ENCODE peak calls at places on chromosomes 7 and 10, in eight cellular contexts. A, P, T, G, V, F, M and U are unnamed samples.
A peak's percentile ranks its signal among the peaks of the same experiment; 100 is the strongest.

GRCh38 chr10:25245171-25245570 is 70.4 kb downstream of the GPR158 start:
- DNase-seq in A (no peak), P (no peak), T (no peak), G (no peak), V (no peak), F (no peak), M (no peak), U (no peak)

GRCh38 chr10:87771871-87772500 is 46.0 kb downstream of the ATAD1 start:
- DNase-seq in A (peak; percentile 69), P (no peak), T (peak; percentile 8), G (no peak), V (no peak), F (peak; percentile 57), M (peak; percentile 19), U (no peak)

GRCh38 chr7:129351320-129351719 is 82.9 kb upstream of the STRIP2 start:
- DNase-seq in A (no peak), P (no peak), T (no peak), G (no peak), V (no peak), F (no peak), M (no peak), U (no peak)

GRCh38 chr7:778271-778967 is 51.3 kb upstream of the PRKAR1B start:
- DNase-seq in A (no peak), P (no peak), T (no peak), G (no peak), V (no peak), F (peak; percentile 26), M (no peak), U (no peak)

GRCh38 chr10:20494474-20494873 is 402.6 kb downstream of the NEBL start:
- DNase-seq in A (no peak), P (no peak), T (no peak), G (no peak), V (no peak), F (no peak), M (no peak), U (no peak)

GRCh38 chr10:32582946-32583345 is 137.0 kb downstream of the CCDC7 start:
- DNase-seq in A (no peak), P (no peak), T (no peak), G (no peak), V (no peak), F (no peak), M (no peak), U (no peak)

GRCh38 chr7:2445047-2445446 is 31.2 kb downstream of the GRIFIN start:
- DNase-seq in A (no peak), P (no peak), T (peak; percentile 8), G (no peak), V (no peak), F (no peak), M (no peak), U (no peak)

GRCh38 chr7:110852156-110852858 is 238.6 kb upstream of the LRRN3 start:
- DNase-seq in A (no peak), P (no peak), T (no peak), G (no peak), V (no peak), F (no peak), M (no peak), U (no peak)

GRCh38 chr10:76066457-76066856 is 635.0 kb downstream of the LRMDA start:
- DNase-seq in A (no peak), P (no peak), T (no peak), G (no peak), V (no peak), F (no peak), M (no peak), U (no peak)

GRCh38 chr7:129769866-129770808 is 158.6 kb downstream of the NRF1 start:
- DNase-seq in A (no peak), P (no peak), T (no peak), G (no peak), V (no peak), F (no peak), M (no peak), U (no peak)

GRCh38 chr10:4108693-4109092 is 323.7 kb upstream of the KLF6 start:
- DNase-seq in A (no peak), P (no peak), T (no peak), G (no peak), V (no peak), F (peak; percentile 64), M (no peak), U (no peak)

GRCh38 chr10:31808258-31809218 is 120.1 kb downstream of the ARHGAP12 start:
- DNase-seq in A (peak; percentile 47), P (peak; percentile 6), T (peak; percentile 5), G (no peak), V (peak; percentile 49), F (peak; percentile 81), M (peak; percentile 21), U (no peak)

GRCh38 chr10:29869593-29869992 is 189.8 kb downstream of the JCAD start:
- DNase-seq in A (no peak), P (no peak), T (no peak), G (no peak), V (no peak), F (no peak), M (no peak), U (no peak)

GRCh38 chr10:120422459-120422858 is 34.6 kb upstream of the PLPP4 start:
- DNase-seq in A (no peak), P (no peak), T (no peak), G (no peak), V (no peak), F (peak; percentile 55), M (no peak), U (no peak)

GRCh38 chr7:15947749-15948148 is 261.3 kb upstream of the MEOX2 start:
- DNase-seq in A (no peak), P (no peak), T (no peak), G (no peak), V (no peak), F (no peak), M (no peak), U (no peak)

GRCh38 chr7:65554-65953 is 126.8 kb upstream of the FAM20C start:
- DNase-seq in A (no peak), P (no peak), T (no peak), G (no peak), V (no peak), F (no peak), M (no peak), U (no peak)

GRCh38 chr10:36182059-36182654 is 540.1 kb upstream of the FZD8 start:
- DNase-seq in A (no peak), P (no peak), T (no peak), G (no peak), V (no peak), F (peak; percentile 32), M (no peak), U (no peak)

GRCh38 chr10:132648072-132648855 is 110.7 kb downstream of the INPP5A start:
- DNase-seq in A (no peak), P (no peak), T (no peak), G (no peak), V (no peak), F (no peak), M (no peak), U (no peak)

GRCh38 chr7:100803398-100804161 is 23.7 kb downstream of the EPHB4 start:
- DNase-seq in A (peak; percentile 87), P (no peak), T (peak; percentile 86), G (peak; percentile 63), V (peak; percentile 56), F (peak; percentile 65), M (peak; percentile 17), U (no peak)

GRCh38 chr10:97705006-97705670 is 8.4 kb upstream of the MARVELD1 start:
- DNase-seq in A (no peak), P (no peak), T (no peak), G (no peak), V (no peak), F (no peak), M (no peak), U (no peak)
- TF ChIP-seq EZH2 in A (no peak), P (no peak), T (no peak), G (no peak), V (no peak), F (no peak), M (no peak), U (no peak)

DNA sequence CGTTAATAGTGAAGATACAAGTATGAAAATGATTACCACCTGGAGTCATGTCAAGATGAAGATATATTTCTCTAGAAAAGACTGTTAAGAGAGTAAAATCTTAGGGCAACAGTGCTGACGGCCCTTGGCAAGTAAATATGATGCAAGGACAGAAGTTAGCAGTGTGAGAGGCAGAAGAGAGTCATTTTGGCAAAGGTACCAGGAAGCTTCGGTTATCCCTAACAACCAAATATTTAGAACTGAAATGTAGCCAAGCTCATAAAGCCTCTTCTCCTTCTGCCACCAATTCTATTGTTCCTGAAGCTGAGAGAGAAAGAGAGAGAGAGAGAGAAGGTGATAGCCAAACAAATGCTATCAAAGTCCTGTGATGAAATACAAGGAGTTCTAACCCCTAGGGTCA is 109.6 kb downstream of the MACC1 start:
- DNase-seq in A (no peak), P (no peak), T (no peak), G (no peak), V (no peak), F (no peak), M (no peak), U (no peak)
- TF ChIP-seq POLR2AphosphoS5 in A (no peak), P (no peak), T (no peak), G (no peak), V (no peak), F (no peak), M (no peak), U (no peak)

GRCh38 chr7:32761451-32762320 is 129.9 kb downstream of the KBTBD2 start:
- DNase-seq in A (peak; percentile 73), P (no peak), T (no peak), G (peak; percentile 51), V (no peak), F (peak; percentile 7), M (no peak), U (no peak)
- H3K4me3 ChIP-seq in A (peak overlapping the region; percentile 71), P (no peak overlapping the region), T (no peak overlapping the region), G (peak overlapping the region; percentile 33), V (no peak overlapping the region), F (peak overlapping the region; percentile 36), M (no peak overlapping the region), U (no peak overlapping the region)

GRCh38 chr10:70053212-70053895 is 708 bp downstream of the MACROH2A2 start:
- DNase-seq in A (peak; percentile 70), P (no peak), T (no peak), G (peak; percentile 83), V (no peak), F (no peak), M (no peak), U (no peak)
- TF ChIP-seq EZH2 in A (no peak), P (no peak), T (no peak), G (no peak), V (no peak), F (peak; percentile 53), M (no peak), U (no peak)